ENCODE peak calls at places on chromosomes 3 and 15, in eight cellular contexts. O is IMR-90, K is AG04450, F is left lung, R is lung, U is fibroblast of pulmonary artery, E is fibroblast of lung, G is esophagus squamous epithelium. W is an unnamed sample.

GRCh38 chr3:59056706-59057105 is 6.9 kb upstream of the CFAP20DC start:
- DNase-seq in K (no peak), O (peak), F (no peak), U (peak), E (no peak), R (no peak), G (no peak), W (no peak)

GRCh38 chr15:26891448-26891881 is 24.6 kb downstream of the GABRA5 start:
- DNase-seq in F (peak), K (no peak), R (peak), O (peak), G (no peak), U (peak), E (peak), W (peak)

GRCh38 chr3:172038823-172039222 is 555 bp upstream of the FNDC3B start:
- DNase-seq in F (no peak), G (no peak), O (peak), R (no peak), U (peak), E (peak), K (no peak), W (no peak)

GRCh38 chr15:36313021-36313420 is 266.4 kb upstream of the CDIN1 start:
- DNase-seq in K (no peak), U (no peak), R (no peak), E (peak), F (no peak), O (peak), G (no peak), W (peak)

GRCh38 chr3:37668431-37668830 is 193.2 kb upstream of the CTDSPL start:
- DNase-seq in O (no peak), E (peak), U (peak), R (no peak), G (no peak), F (no peak), K (no peak), W (no peak)

GRCh38 chr3:166367947-166368533 is 530.8 kb upstream of the BCHE start:
- DNase-seq in G (no peak), O (no peak), K (no peak), E (peak), R (no peak), F (no peak), U (no peak), W (no peak)

GRCh38 chr3:148227534-148227933 is 470.2 kb upstream of the AGTR1 start:
- DNase-seq in R (no peak), O (peak), U (peak), E (peak), K (peak), F (no peak), G (no peak), W (peak)

GRCh38 chr3:50617096-50617791 is at the start of gene MAPKAPK3:
- DNase-seq in E (no peak), G (no peak), F (no peak), O (no peak), U (no peak), K (no peak), R (no peak), W (no peak)

GRCh38 chr15:77798151-77798550 is 165.4 kb upstream of the LINGO1 start:
- DNase-seq in F (no peak), O (no peak), E (no peak), R (no peak), G (no peak), U (no peak), K (no peak), W (no peak)

GRCh38 chr3:132773071-132773619 is 50.9 kb upstream of the NPHP3 start:
- DNase-seq in F (no peak), G (no peak), E (no peak), K (no peak), U (no peak), R (no peak), O (no peak), W (no peak)

GRCh38 chr3:20836801-20837200 is 650.8 kb upstream of the SGO1 start:
- DNase-seq in U (no peak), G (no peak), R (no peak), F (no peak), E (no peak), K (no peak), O (no peak), W (no peak)

GRCh38 chr3:171494457-171495109 is 34.4 kb upstream of the TNIK start:
- DNase-seq in K (no peak), U (no peak), R (no peak), F (no peak), E (no peak), G (no peak), O (no peak), W (no peak)

GRCh38 chr3:87127286-87127685 is 99.8 kb upstream of the CHMP2B start:
- DNase-seq in F (no peak), K (no peak), E (peak), O (no peak), R (no peak), G (no peak), U (peak), W (no peak)

GRCh38 chr3:132593950-132594328 is 3.1 kb upstream of the ACKR4 start:
- DNase-seq in E (peak), K (peak), O (peak), U (peak), R (no peak), G (no peak), F (no peak), W (peak)

GRCh38 chr15:70412717-70413266 is 315.1 kb upstream of the TLE3 start:
- DNase-seq in K (no peak), U (no peak), R (no peak), O (no peak), E (no peak), F (no peak), G (no peak), W (no peak)

GRCh38 chr3:31027914-31028313 is 133.5 kb upstream of the GADL1 start:
- DNase-seq in F (no peak), R (no peak), G (no peak), K (no peak), E (no peak), U (no peak), O (no peak), W (no peak)

GRCh38 chr3:158105124-158105709 is 1.0 kb downstream of the SHOX2 start:
- DNase-seq in U (no peak), F (no peak), O (no peak), G (no peak), K (no peak), E (no peak), R (no peak), W (no peak)

GRCh38 chr3:99542771-99543518 is 95.4 kb upstream of the COL8A1 start:
- DNase-seq in F (no peak), O (no peak), R (no peak), K (no peak), E (no peak), G (no peak), U (peak), W (no peak)

GRCh38 chr15:69718916-69719315 is 266.3 kb downstream of the RPLP1 start:
- DNase-seq in K (no peak), U (no peak), R (peak), F (peak), E (no peak), G (no peak), O (no peak), W (no peak)

GRCh38 chr3:101848326-101848725 is 988 bp upstream of the NFKBIZ start:
- DNase-seq in O (no peak), E (no peak), R (no peak), F (no peak), K (no peak), U (no peak), G (no peak), W (no peak)

GRCh38 chr3:63875510-63875909 is 11.8 kb downstream of the ATXN7 start:
- DNase-seq in G (no peak), E (no peak), O (no peak), F (no peak), K (no peak), U (no peak), R (no peak), W (no peak)

GRCh38 chr3:155391104-155391503 is 97.6 kb upstream of the STRIT1 start:
- DNase-seq in R (no peak), F (no peak), E (peak), K (no peak), U (peak), G (no peak), O (peak), W (peak)

GRCh38 chr15:93459396-93459795 is 370.4 kb upstream of the RGMA start:
- DNase-seq in U (no peak), E (no peak), R (no peak), G (no peak), O (no peak), K (no peak), F (no peak), W (no peak)

GRCh38 chr3:110521019-110521418 is 550.6 kb upstream of the NECTIN3 start:
- DNase-seq in O (peak), E (peak), U (peak), K (peak), F (no peak), G (no peak), R (no peak), W (peak)

GRCh38 chr3:128858167-128858566 is 21.3 kb upstream of the ACAD9 start:
- DNase-seq in E (no peak), U (no peak), O (no peak), G (no peak), F (no peak), R (no peak), K (no peak), W (no peak)

GRCh38 chr3:98902341-98902740 is 846 bp upstream of the DCBLD2 start:
- DNase-seq in G (no peak), O (no peak), R (no peak), F (no peak), E (no peak), U (no peak), K (no peak), W (no peak)

GRCh38 chr3:61227799-61228198 is 23.5 kb downstream of the FHIT start:
- DNase-seq in F (no peak), G (no peak), R (no peak), K (no peak), E (peak), O (no peak), U (no peak), W (no peak)

DNA sequence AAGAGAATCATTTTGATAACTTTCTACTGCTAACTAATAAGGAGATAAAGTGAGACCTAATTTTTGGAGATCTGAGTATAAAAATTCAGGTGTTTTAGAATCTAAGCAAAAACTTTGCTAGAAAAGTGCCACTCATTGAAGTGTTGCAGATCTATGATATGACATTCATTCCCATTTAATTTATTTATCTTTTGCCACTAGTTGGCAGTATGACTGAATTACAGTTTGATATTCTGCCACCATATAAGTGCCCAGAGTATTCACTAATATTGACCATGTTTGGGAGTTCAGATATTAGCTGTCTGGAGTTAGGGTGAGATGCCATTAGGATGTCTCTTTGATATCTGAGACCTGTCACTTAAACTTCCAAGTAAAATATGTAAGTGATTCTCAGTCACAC is 251.3 kb upstream of the GBE1 start:
- DNase-seq in K (no peak), R (no peak), U (peak), G (no peak), O (no peak), E (no peak), F (no peak), W (no peak)
- TF ChIP-seq CTCF in K (no peak), R (no peak), U (peak), G (no peak), O (peak), E (no peak), F (no peak), W (no peak)

GRCh38 chr3:121662742-121663141 is 2.0 kb upstream of the HCLS1 start:
- DNase-seq in O (no peak), U (no peak), E (no peak), R (no peak), F (no peak), K (no peak), G (no peak), W (no peak)

GRCh38 chr3:121663171-121663847 is 2.6 kb upstream of the HCLS1 start:
- DNase-seq in R (no peak), O (no peak), K (no peak), E (no peak), F (no peak), U (no peak), G (no peak), W (no peak)

GRCh38 chr3:121658716-121659435 is 1.8 kb downstream of the HCLS1 start:
- DNase-seq in G (no peak), R (no peak), E (no peak), U (no peak), O (no peak), F (no peak), K (no peak), W (no peak)

GRCh38 chr3:121661376-121661775 is 673 bp upstream of the HCLS1 start:
- DNase-seq in O (no peak), R (no peak), G (no peak), E (no peak), F (no peak), U (no peak), K (no peak), W (no peak)

GRCh38 chr3:121660356-121661171 is at the start of gene HCLS1:
- DNase-seq in G (peak), E (no peak), K (no peak), U (peak), O (no peak), R (peak), F (peak), W (no peak)
- H3K4me3 ChIP-seq in G (peak), E (no peak), K (no peak), U (no peak), O (no peak), R (no peak), F (peak), W (no peak)

GRCh38 chr3:45628746-45629145 is 34.2 kb downstream of the LIMD1 start:
- DNase-seq in E (no peak), O (peak), F (no peak), R (no peak), G (no peak), U (peak), K (no peak), W (no peak)
- TF ChIP-seq CTCF in E (no peak), O (no peak), F (no peak), R (no peak), G (no peak), U (no peak), K (no peak), W (no peak)

GRCh38 chr3:108602935-108603294 is 13.4 kb downstream of the DZIP3 start:
- DNase-seq in R (no peak), E (no peak), G (no peak), K (no peak), U (no peak), O (no peak), F (no peak), W (no peak)
- H3K4me3 ChIP-seq in R (no peak), E (no peak), G (no peak), K (no peak), U (no peak), O (no peak), F (no peak), W (no peak)

GRCh38 chr15:30922469-30923311 is 19.0 kb downstream of the FAN1 start:
- DNase-seq in G (no peak), E (no peak), U (peak), O (peak), F (no peak), K (no peak), R (no peak), W (peak)
- TF ChIP-seq CTCF in G (no peak), E (no peak), U (no peak), O (no peak), F (no peak), K (no peak), R (no peak), W (no peak)

GRCh38 chr3:6510713-6511112 is 350.2 kb upstream of the GRM7 start:
- DNase-seq in K (no peak), E (no peak), F (no peak), R (no peak), U (no peak), G (no peak), O (no peak), W (no peak)

GRCh38 chr3:6504385-6504784 is 356.5 kb upstream of the GRM7 start:
- DNase-seq in F (no peak), E (no peak), K (no peak), U (no peak), G (no peak), O (no peak), R (no peak), W (no peak)

GRCh38 chr3:6504834-6505233 is 356.1 kb upstream of the GRM7 start:
- DNase-seq in O (no peak), G (no peak), E (no peak), R (no peak), K (no peak), U (no peak), F (no peak), W (no peak)

DNA sequence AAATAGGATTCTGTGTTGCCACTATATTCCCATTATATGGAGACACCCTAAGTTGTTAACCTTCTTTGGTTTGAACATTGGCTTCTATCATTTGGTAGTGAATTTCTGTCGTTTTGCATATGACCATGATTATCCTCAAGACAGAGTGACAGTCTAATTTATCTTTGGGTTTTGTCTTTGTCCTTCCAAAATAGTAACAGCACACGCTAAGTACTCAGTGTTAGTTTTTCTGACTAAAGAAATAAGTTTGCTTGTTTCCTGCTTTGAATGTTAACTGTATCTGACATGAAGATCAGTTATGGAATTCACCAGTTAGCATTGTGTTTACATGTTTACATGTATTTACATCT is 352.5 kb upstream of the GRM7 start:
- DNase-seq in E (no peak), K (no peak), O (no peak), F (no peak), U (no peak), G (no peak), R (no peak), W (no peak)
- H3K4me3 ChIP-seq in E (no peak), K (peak), O (no peak), F (no peak), U (peak), G (no peak), R (no peak), W (no peak)

DNA sequence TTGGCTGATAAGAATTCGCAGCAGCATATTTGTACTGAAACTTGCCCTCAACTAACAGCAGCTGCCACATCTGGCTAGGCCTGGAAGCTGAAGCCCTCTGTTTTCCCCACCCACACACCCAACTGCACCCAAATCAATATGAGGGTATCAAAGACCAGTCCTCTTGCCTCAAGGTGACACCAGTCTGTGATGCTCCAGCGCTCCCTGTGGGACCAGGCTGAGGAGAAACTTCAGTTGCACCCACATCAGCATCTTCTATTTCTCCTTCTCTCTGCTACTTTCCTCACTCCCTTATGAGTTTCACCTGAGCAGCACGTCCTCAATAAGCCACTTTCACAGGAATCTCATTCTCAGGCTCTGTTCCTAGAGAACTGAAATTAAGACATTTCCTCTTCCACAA is 18.7 kb upstream of the GRAMD1C start:
- DNase-seq in G (no peak), O (no peak), R (no peak), K (no peak), F (no peak), E (no peak), U (no peak), W (no peak)
- TF ChIP-seq CTCF in G (no peak), O (no peak), R (no peak), K (no peak), F (no peak), E (no peak), U (no peak), W (no peak)

DNA sequence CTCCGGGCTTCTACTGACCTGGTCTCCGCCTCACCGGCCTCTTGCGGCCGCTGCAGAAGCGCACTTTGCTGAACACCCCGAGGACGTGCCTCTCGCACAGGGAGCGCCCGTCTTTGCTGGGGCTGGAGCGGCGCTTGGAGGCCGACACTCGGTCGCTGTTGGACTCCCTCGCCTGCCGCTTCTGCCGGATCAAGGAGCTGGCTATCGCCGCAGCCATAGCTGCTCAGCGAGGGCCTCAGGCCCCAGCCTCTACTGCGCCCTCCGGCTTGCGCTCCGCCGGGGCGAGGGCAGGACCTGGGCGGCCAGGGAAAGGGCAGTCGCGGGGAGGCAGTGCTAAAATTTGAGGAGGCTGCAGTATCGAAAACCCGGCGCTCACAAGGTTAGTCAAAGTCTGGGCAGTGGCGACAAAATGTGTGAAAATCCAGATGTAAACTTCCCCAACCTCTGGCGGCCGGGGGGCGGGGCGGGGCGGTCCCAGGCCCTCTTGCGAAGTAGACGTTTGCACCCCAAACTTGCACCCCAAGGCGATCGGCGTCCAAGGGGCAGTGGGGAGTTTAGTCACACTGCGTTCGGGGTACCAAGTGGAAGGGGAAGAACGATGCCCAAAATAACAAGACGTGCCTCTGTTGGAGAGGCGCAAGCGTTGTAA is 319.2 kb downstream of the FGF12 start:
- DNase-seq in R (no peak), F (no peak), G (no peak), K (no peak), U (peak), O (no peak), E (peak), W (no peak)
- H3K4me3 ChIP-seq in R (no peak), F (peak), G (peak), K (no peak), U (peak), O (no peak), E (no peak), W (peak)

W was measured in astrocyte of the cerebellum.